ENCODE peak calls at places on chromosomes 1 and 21, in ten cellular contexts. R is coronary artery; V is psoas muscle; Z is mesothelial cell of epicardium; N is hepatocyte; K is Panc1; L is CD8-positive, alpha-beta memory T cell; B is RWPE1; D is aorta; M is stimulated activated naive CD4-positive, alpha-beta T cell. Q is an unnamed sample.

GRCh38 chr1:10897321-10897980 is 101.0 kb upstream of the CASZ1 start:
- DNase-seq in R (no peak), V (no peak), Z (no peak), N (peak), K (no peak), L (no peak), B (no peak), D (no peak), M (no peak), Q (no peak)

GRCh38 chr1:27302612-27303011 is 19.4 kb upstream of the TMEM222 start:
- DNase-seq in R (no peak), V (no peak), Z (no peak), N (no peak), K (no peak), L (no peak), B (no peak), D (no peak), M (no peak), Q (no peak)

GRCh38 chr1:172220376-172220775 is 200.1 kb upstream of the C1orf105 start:
- DNase-seq in R (no peak), V (no peak), Z (no peak), N (no peak), K (no peak), L (no peak), B (no peak), D (no peak), M (no peak), Q (no peak)

GRCh38 chr1:18602533-18603211 is 28.0 kb upstream of the PAX7 start:
- DNase-seq in R (no peak), V (no peak), Z (no peak), N (no peak), K (no peak), L (no peak), B (no peak), D (no peak), M (no peak), Q (no peak)

GRCh38 chr1:103517380-103518047 is 8.0 kb upstream of the RNPC3 start:
- DNase-seq in R (no peak), V (no peak), Z (no peak), N (no peak), K (no peak), L (no peak), B (no peak), D (no peak), M (no peak), Q (no peak)

GRCh38 chr1:201779351-201779880 is 49.5 kb upstream of the IPO9 start:
- DNase-seq in R (no peak), V (no peak), Z (no peak), N (no peak), K (no peak), L (no peak), B (no peak), D (peak), M (no peak), Q (no peak)

GRCh38 chr1:153375511-153375910 is at the start of gene S100A12:
- DNase-seq in R (peak), V (no peak), Z (no peak), N (peak), K (no peak), L (no peak), B (peak), D (no peak), M (no peak), Q (no peak)

GRCh38 chr1:167602840-167603239 is 27.2 kb upstream of the RCSD1 start:
- DNase-seq in R (no peak), V (no peak), Z (no peak), N (no peak), K (no peak), L (no peak), B (no peak), D (no peak), M (no peak), Q (no peak)

GRCh38 chr1:172154571-172154970 is 265.9 kb upstream of the C1orf105 start:
- DNase-seq in R (no peak), V (no peak), Z (no peak), N (no peak), K (peak), L (no peak), B (peak), D (no peak), M (no peak), Q (no peak)

GRCh38 chr21:14675774-14676530 is 129.8 kb upstream of the SAMSN1 start:
- DNase-seq in R (no peak), V (no peak), Z (no peak), N (no peak), K (no peak), L (no peak), B (no peak), D (no peak), M (no peak), Q (no peak)

GRCh38 chr1:47785561-47786271 is 211.5 kb downstream of the TRABD2B start:
- DNase-seq in R (peak), V (peak), Z (no peak), N (peak), K (no peak), L (no peak), B (no peak), D (peak), M (no peak), Q (peak)

GRCh38 chr1:111275079-111275478 is 15.6 kb upstream of the CHIA start:
- DNase-seq in R (no peak), V (peak), Z (no peak), N (peak), K (peak), L (no peak), B (peak), D (peak), M (no peak), Q (no peak)

GRCh38 chr21:21929228-21929627 is 931.0 kb downstream of the NCAM2 start:
- DNase-seq in R (no peak), V (no peak), Z (no peak), N (no peak), K (no peak), L (no peak), B (no peak), D (no peak), M (no peak), Q (no peak)

GRCh38 chr21:35811115-35811806 is 249.1 kb downstream of the SETD4 start:
- DNase-seq in R (no peak), V (no peak), Z (no peak), N (no peak), K (no peak), L (no peak), B (no peak), D (no peak), M (no peak), Q (no peak)

GRCh38 chr1:154176341-154176740 is 15.6 kb downstream of the TPM3 start:
- DNase-seq in R (no peak), V (no peak), Z (no peak), N (peak), K (no peak), L (no peak), B (no peak), D (no peak), M (no peak), Q (no peak)

GRCh38 chr1:156319664-156320063 is 18.4 kb downstream of the CCT3 start:
- DNase-seq in R (no peak), V (no peak), Z (no peak), N (peak), K (no peak), L (no peak), B (peak), D (no peak), M (no peak), Q (no peak)

GRCh38 chr1:99503276-99503747 is 142.6 kb upstream of the PALMD start:
- DNase-seq in R (no peak), V (no peak), Z (no peak), N (peak), K (no peak), L (no peak), B (no peak), D (no peak), M (no peak), Q (no peak)